ENCODE peak calls at places on chromosomes 4 and X, in five cellular contexts. U is H9, I is left lung, T is HuH-7, W is thyroid gland. N is an unnamed sample.

GRCh38 chr4:142396279-142396678 is 449.8 kb downstream of the INPP4B start:
- DNase-seq in T (no peak), W (no peak), U (no peak), I (no peak), N (no peak)

GRCh38 chrX:134836497-134836968 is 154.3 kb upstream of the SMIM10 start:
- DNase-seq in W (no peak), T (no peak), I (no peak), U (no peak), N (no peak)

GRCh38 chr4:27278615-27279014 is 418.0 kb downstream of the STIM2 start:
- DNase-seq in I (no peak), W (no peak), T (peak; percentile 26), U (peak; percentile 46), N (no peak)

GRCh38 chr4:108433832-108434231 is 186.5 kb upstream of the RPL34 start:
- DNase-seq in I (no peak), U (no peak), W (no peak), T (no peak), N (no peak)

GRCh38 chr4:10521386-10521785 is 64.2 kb upstream of the ZNF518B start:
- DNase-seq in T (no peak), I (no peak), W (no peak), U (no peak), N (no peak)

GRCh38 chrX:18702362-18703195 is 4.9 kb upstream of the PPEF1 start:
- DNase-seq in U (no peak), I (no peak), T (no peak), W (no peak), N (peak; percentile 6)

GRCh38 chr4:82591592-82591991 is 29.8 kb upstream of the TMEM150C start:
- DNase-seq in T (no peak), W (no peak), I (no peak), U (no peak), N (no peak)

GRCh38 chr4:144615182-144615581 is 30.8 kb upstream of the HHIP start:
- DNase-seq in U (no peak), T (no peak), W (no peak), I (no peak), N (no peak)

GRCh38 chr4:179307297-179308136 is 1865.3 kb upstream of the AGA start:
- DNase-seq in T (peak; percentile 10), U (peak; percentile 65), W (no peak), I (no peak), N (peak; percentile 5)

GRCh38 chrX:147912093-147912801 is 528 bp downstream of the FMR1 start:
- DNase-seq in I (peak; percentile 45), W (peak; percentile 29), U (no peak), T (no peak), N (peak; percentile 6)

GRCh38 chr4:125041372-125041930 is 273.3 kb upstream of the FAT4 start:
- DNase-seq in W (no peak), U (no peak), I (no peak), T (no peak), N (no peak)

GRCh38 chrX:6738518-6739470 is 203.9 kb upstream of the VCX3A start:
- DNase-seq in I (no peak), W (no peak), T (no peak), U (no peak), N (no peak)